ENCODE peak calls at places on chromosome 6, in nine cellular contexts. One of them, this sample, is unnamed.
A peak's percentile ranks its signal among the peaks of the same experiment; 100 is the strongest.

GRCh38 chr6:10837009-10837691 is 1.2 kb downstream of the MAK start:
- DNase-seq in RPMI7951: peak; percentile 29
- DNase-seq in activated naive CD4-positive, alpha-beta T cell treated with anti-CD3 and anti-CD28 coated beads, Interleukin-2, amount 10 ng/mL, durations not matched to agents 7 days and 5 days: no peak
- DNase-seq in ELR: peak; percentile 49
- DNase-seq in Peyer's patch: peak; percentile 52
- DNase-seq in Right ventricle myocardium superior: peak; percentile 61
- DNase-seq in activated CD8-positive, alpha-beta memory T cell treated with anti-CD3 and anti-CD28 coated beads, Interleukin-2, amount 50 U/mL, for 4 hours: no peak
- DNase-seq in mesenchymal stem cell: peak; percentile 40
- DNase-seq in chondrocyte: no peak
- DNase-seq in this sample: no peak

GRCh38 chr6:136464874-136465273 is 85.3 kb downstream of the MAP7 start:
- DNase-seq in RPMI7951: no peak
- DNase-seq in activated naive CD4-positive, alpha-beta T cell treated with anti-CD3 and anti-CD28 coated beads, Interleukin-2, amount 10 ng/mL, durations not matched to agents 7 days and 5 days: no peak
- DNase-seq in ELR: no peak
- DNase-seq in Peyer's patch: no peak
- DNase-seq in Right ventricle myocardium superior: no peak
- DNase-seq in activated CD8-positive, alpha-beta memory T cell treated with anti-CD3 and anti-CD28 coated beads, Interleukin-2, amount 50 U/mL, for 4 hours: no peak
- DNase-seq in mesenchymal stem cell: no peak
- DNase-seq in chondrocyte: no peak
- DNase-seq in this sample: no peak

GRCh38 chr6:139982652-139983051 is 608.2 kb upstream of the CITED2 start:
- DNase-seq in RPMI7951: peak; percentile 81
- DNase-seq in activated naive CD4-positive, alpha-beta T cell treated with anti-CD3 and anti-CD28 coated beads, Interleukin-2, amount 10 ng/mL, durations not matched to agents 7 days and 5 days: no peak
- DNase-seq in ELR: peak; percentile 58
- DNase-seq in Peyer's patch: no peak
- DNase-seq in Right ventricle myocardium superior: no peak
- DNase-seq in activated CD8-positive, alpha-beta memory T cell treated with anti-CD3 and anti-CD28 coated beads, Interleukin-2, amount 50 U/mL, for 4 hours: no peak
- DNase-seq in mesenchymal stem cell: peak; percentile 78
- DNase-seq in chondrocyte: no peak
- DNase-seq in this sample: peak; percentile 84

GRCh38 chr6:11288065-11288464 is 55.6 kb upstream of the NEDD9 start:
- DNase-seq in RPMI7951: no peak
- DNase-seq in activated naive CD4-positive, alpha-beta T cell treated with anti-CD3 and anti-CD28 coated beads, Interleukin-2, amount 10 ng/mL, durations not matched to agents 7 days and 5 days: no peak
- DNase-seq in ELR: no peak
- DNase-seq in Peyer's patch: peak; percentile 87
- DNase-seq in Right ventricle myocardium superior: no peak
- DNase-seq in activated CD8-positive, alpha-beta memory T cell treated with anti-CD3 and anti-CD28 coated beads, Interleukin-2, amount 50 U/mL, for 4 hours: no peak
- DNase-seq in mesenchymal stem cell: no peak
- DNase-seq in chondrocyte: no peak
- DNase-seq in this sample: no peak

GRCh38 chr6:108441141-108441540 is 119.6 kb upstream of the FOXO3 start:
- DNase-seq in RPMI7951: no peak
- DNase-seq in activated naive CD4-positive, alpha-beta T cell treated with anti-CD3 and anti-CD28 coated beads, Interleukin-2, amount 10 ng/mL, durations not matched to agents 7 days and 5 days: no peak
- DNase-seq in ELR: no peak
- DNase-seq in Peyer's patch: no peak
- DNase-seq in Right ventricle myocardium superior: no peak
- DNase-seq in activated CD8-positive, alpha-beta memory T cell treated with anti-CD3 and anti-CD28 coated beads, Interleukin-2, amount 50 U/mL, for 4 hours: no peak
- DNase-seq in mesenchymal stem cell: no peak
- DNase-seq in chondrocyte: no peak
- DNase-seq in this sample: no peak

GRCh38 chr6:156379946-156380707 is 397.1 kb upstream of the ARID1B start:
- DNase-seq in RPMI7951: peak; percentile 69
- DNase-seq in activated naive CD4-positive, alpha-beta T cell treated with anti-CD3 and anti-CD28 coated beads, Interleukin-2, amount 10 ng/mL, durations not matched to agents 7 days and 5 days: no peak
- DNase-seq in ELR: peak; percentile 27
- DNase-seq in Peyer's patch: no peak
- DNase-seq in Right ventricle myocardium superior: no peak
- DNase-seq in activated CD8-positive, alpha-beta memory T cell treated with anti-CD3 and anti-CD28 coated beads, Interleukin-2, amount 50 U/mL, for 4 hours: no peak
- DNase-seq in mesenchymal stem cell: peak; percentile 46
- DNase-seq in chondrocyte: no peak
- DNase-seq in this sample: no peak

GRCh38 chr6:118621799-118622470 is 29.5 kb downstream of the CEP85L start:
- DNase-seq in RPMI7951: no peak
- DNase-seq in activated naive CD4-positive, alpha-beta T cell treated with anti-CD3 and anti-CD28 coated beads, Interleukin-2, amount 10 ng/mL, durations not matched to agents 7 days and 5 days: no peak
- DNase-seq in ELR: no peak
- DNase-seq in Peyer's patch: no peak
- DNase-seq in Right ventricle myocardium superior: no peak
- DNase-seq in activated CD8-positive, alpha-beta memory T cell treated with anti-CD3 and anti-CD28 coated beads, Interleukin-2, amount 50 U/mL, for 4 hours: no peak
- DNase-seq in mesenchymal stem cell: no peak
- DNase-seq in chondrocyte: no peak
- DNase-seq in this sample: no peak

GRCh38 chr6:169905041-169905807 is 153.8 kb downstream of the ERMARD start:
- DNase-seq in RPMI7951: peak; percentile 92
- DNase-seq in activated naive CD4-positive, alpha-beta T cell treated with anti-CD3 and anti-CD28 coated beads, Interleukin-2, amount 10 ng/mL, durations not matched to agents 7 days and 5 days: no peak
- DNase-seq in ELR: peak; percentile 7
- DNase-seq in Peyer's patch: no peak
- DNase-seq in Right ventricle myocardium superior: no peak
- DNase-seq in activated CD8-positive, alpha-beta memory T cell treated with anti-CD3 and anti-CD28 coated beads, Interleukin-2, amount 50 U/mL, for 4 hours: no peak
- DNase-seq in mesenchymal stem cell: peak; percentile 60
- DNase-seq in chondrocyte: no peak
- DNase-seq in this sample: no peak

GRCh38 chr6:98020222-98020621 is 737.2 kb upstream of the MMS22L start:
- DNase-seq in RPMI7951: no peak
- DNase-seq in activated naive CD4-positive, alpha-beta T cell treated with anti-CD3 and anti-CD28 coated beads, Interleukin-2, amount 10 ng/mL, durations not matched to agents 7 days and 5 days: no peak
- DNase-seq in ELR: no peak
- DNase-seq in Peyer's patch: no peak
- DNase-seq in Right ventricle myocardium superior: no peak
- DNase-seq in activated CD8-positive, alpha-beta memory T cell treated with anti-CD3 and anti-CD28 coated beads, Interleukin-2, amount 50 U/mL, for 4 hours: no peak
- DNase-seq in mesenchymal stem cell: no peak
- DNase-seq in chondrocyte: no peak
- DNase-seq in this sample: no peak

GRCh38 chr6:15079288-15079817 is 166.5 kb upstream of the JARID2 start:
- DNase-seq in RPMI7951: no peak
- DNase-seq in activated naive CD4-positive, alpha-beta T cell treated with anti-CD3 and anti-CD28 coated beads, Interleukin-2, amount 10 ng/mL, durations not matched to agents 7 days and 5 days: no peak
- DNase-seq in ELR: no peak
- DNase-seq in Peyer's patch: no peak
- DNase-seq in Right ventricle myocardium superior: no peak
- DNase-seq in activated CD8-positive, alpha-beta memory T cell treated with anti-CD3 and anti-CD28 coated beads, Interleukin-2, amount 50 U/mL, for 4 hours: no peak
- DNase-seq in mesenchymal stem cell: no peak
- DNase-seq in chondrocyte: no peak
- DNase-seq in this sample: no peak

GRCh38 chr6:70375882-70376281 is 37.4 kb upstream of the FAM135A start:
- DNase-seq in RPMI7951: peak; percentile 27
- DNase-seq in activated naive CD4-positive, alpha-beta T cell treated with anti-CD3 and anti-CD28 coated beads, Interleukin-2, amount 10 ng/mL, durations not matched to agents 7 days and 5 days: no peak
- DNase-seq in ELR: peak; percentile 28
- DNase-seq in Peyer's patch: no peak
- DNase-seq in Right ventricle myocardium superior: no peak
- DNase-seq in activated CD8-positive, alpha-beta memory T cell treated with anti-CD3 and anti-CD28 coated beads, Interleukin-2, amount 50 U/mL, for 4 hours: no peak
- DNase-seq in mesenchymal stem cell: no peak
- DNase-seq in chondrocyte: no peak
- DNase-seq in this sample: no peak

GRCh38 chr6:136051140-136051775 is 198.9 kb downstream of the MTFR2 start:
- DNase-seq in RPMI7951: no peak
- DNase-seq in activated naive CD4-positive, alpha-beta T cell treated with anti-CD3 and anti-CD28 coated beads, Interleukin-2, amount 10 ng/mL, durations not matched to agents 7 days and 5 days: peak; percentile 45
- DNase-seq in ELR: peak; percentile 26
- DNase-seq in Peyer's patch: no peak
- DNase-seq in Right ventricle myocardium superior: no peak
- DNase-seq in activated CD8-positive, alpha-beta memory T cell treated with anti-CD3 and anti-CD28 coated beads, Interleukin-2, amount 50 U/mL, for 4 hours: no peak
- DNase-seq in mesenchymal stem cell: peak; percentile 63
- DNase-seq in chondrocyte: no peak
- DNase-seq in this sample: no peak

GRCh38 chr6:41278699-41279405 is 7.6 kb downstream of the TREM1 start:
- DNase-seq in RPMI7951: peak; percentile 58
- DNase-seq in activated naive CD4-positive, alpha-beta T cell treated with anti-CD3 and anti-CD28 coated beads, Interleukin-2, amount 10 ng/mL, durations not matched to agents 7 days and 5 days: peak; percentile 81
- DNase-seq in ELR: peak; percentile 69
- DNase-seq in Peyer's patch: no peak
- DNase-seq in Right ventricle myocardium superior: peak; percentile 52
- DNase-seq in activated CD8-positive, alpha-beta memory T cell treated with anti-CD3 and anti-CD28 coated beads, Interleukin-2, amount 50 U/mL, for 4 hours: peak; percentile 66
- DNase-seq in mesenchymal stem cell: peak; percentile 77
- DNase-seq in chondrocyte: no peak
- DNase-seq in this sample: no peak

GRCh38 chr6:17035994-17036393 is 65.9 kb upstream of the STMND1 start:
- DNase-seq in RPMI7951: no peak
- DNase-seq in activated naive CD4-positive, alpha-beta T cell treated with anti-CD3 and anti-CD28 coated beads, Interleukin-2, amount 10 ng/mL, durations not matched to agents 7 days and 5 days: no peak
- DNase-seq in ELR: no peak
- DNase-seq in Peyer's patch: no peak
- DNase-seq in Right ventricle myocardium superior: no peak
- DNase-seq in activated CD8-positive, alpha-beta memory T cell treated with anti-CD3 and anti-CD28 coated beads, Interleukin-2, amount 50 U/mL, for 4 hours: no peak
- DNase-seq in mesenchymal stem cell: no peak
- DNase-seq in chondrocyte: no peak
- DNase-seq in this sample: no peak

GRCh38 chr6:129276986-129277385 is 394.0 kb downstream of the LAMA2 start:
- DNase-seq in RPMI7951: no peak
- DNase-seq in activated naive CD4-positive, alpha-beta T cell treated with anti-CD3 and anti-CD28 coated beads, Interleukin-2, amount 10 ng/mL, durations not matched to agents 7 days and 5 days: no peak
- DNase-seq in ELR: no peak
- DNase-seq in Peyer's patch: no peak
- DNase-seq in Right ventricle myocardium superior: no peak
- DNase-seq in activated CD8-positive, alpha-beta memory T cell treated with anti-CD3 and anti-CD28 coated beads, Interleukin-2, amount 50 U/mL, for 4 hours: no peak
- DNase-seq in mesenchymal stem cell: no peak
- DNase-seq in chondrocyte: no peak
- DNase-seq in this sample: no peak

GRCh38 chr6:56708810-56709597 is 66.3 kb upstream of the DST start:
- DNase-seq in RPMI7951: peak; percentile 75
- DNase-seq in activated naive CD4-positive, alpha-beta T cell treated with anti-CD3 and anti-CD28 coated beads, Interleukin-2, amount 10 ng/mL, durations not matched to agents 7 days and 5 days: no peak
- DNase-seq in ELR: peak; percentile 92
- DNase-seq in Peyer's patch: no peak
- DNase-seq in Right ventricle myocardium superior: no peak
- DNase-seq in activated CD8-positive, alpha-beta memory T cell treated with anti-CD3 and anti-CD28 coated beads, Interleukin-2, amount 50 U/mL, for 4 hours: no peak
- DNase-seq in mesenchymal stem cell: peak; percentile 75
- DNase-seq in chondrocyte: no peak
- DNase-seq in this sample: no peak

GRCh38 chr6:14520029-14520428 is 402.5 kb downstream of the CD83 start:
- DNase-seq in RPMI7951: peak; percentile 90
- DNase-seq in activated naive CD4-positive, alpha-beta T cell treated with anti-CD3 and anti-CD28 coated beads, Interleukin-2, amount 10 ng/mL, durations not matched to agents 7 days and 5 days: no peak
- DNase-seq in ELR: peak; percentile 65
- DNase-seq in Peyer's patch: no peak
- DNase-seq in Right ventricle myocardium superior: no peak
- DNase-seq in activated CD8-positive, alpha-beta memory T cell treated with anti-CD3 and anti-CD28 coated beads, Interleukin-2, amount 50 U/mL, for 4 hours: no peak
- DNase-seq in mesenchymal stem cell: no peak
- DNase-seq in chondrocyte: no peak
- DNase-seq in this sample: peak; percentile 58

GRCh38 chr6:111171577-111172400 is 84.5 kb downstream of the SLC16A10 start:
- DNase-seq in RPMI7951: no peak
- DNase-seq in activated naive CD4-positive, alpha-beta T cell treated with anti-CD3 and anti-CD28 coated beads, Interleukin-2, amount 10 ng/mL, durations not matched to agents 7 days and 5 days: no peak
- DNase-seq in ELR: no peak
- DNase-seq in Peyer's patch: no peak
- DNase-seq in Right ventricle myocardium superior: no peak
- DNase-seq in activated CD8-positive, alpha-beta memory T cell treated with anti-CD3 and anti-CD28 coated beads, Interleukin-2, amount 50 U/mL, for 4 hours: no peak
- DNase-seq in mesenchymal stem cell: no peak
- DNase-seq in chondrocyte: no peak
- DNase-seq in this sample: no peak

GRCh38 chr6:115796061-115796460 is 264.6 kb downstream of the FRK start:
- DNase-seq in RPMI7951: peak; percentile 92
- DNase-seq in activated naive CD4-positive, alpha-beta T cell treated with anti-CD3 and anti-CD28 coated beads, Interleukin-2, amount 10 ng/mL, durations not matched to agents 7 days and 5 days: no peak
- DNase-seq in ELR: no peak
- DNase-seq in Peyer's patch: no peak
- DNase-seq in Right ventricle myocardium superior: no peak
- DNase-seq in activated CD8-positive, alpha-beta memory T cell treated with anti-CD3 and anti-CD28 coated beads, Interleukin-2, amount 50 U/mL, for 4 hours: no peak
- DNase-seq in mesenchymal stem cell: no peak
- DNase-seq in chondrocyte: no peak
- DNase-seq in this sample: no peak

GRCh38 chr6:3940703-3941102 is 91.5 kb downstream of the FAM50B start:
- DNase-seq in RPMI7951: no peak
- DNase-seq in activated naive CD4-positive, alpha-beta T cell treated with anti-CD3 and anti-CD28 coated beads, Interleukin-2, amount 10 ng/mL, durations not matched to agents 7 days and 5 days: no peak
- DNase-seq in ELR: no peak
- DNase-seq in Peyer's patch: no peak
- DNase-seq in Right ventricle myocardium superior: no peak
- DNase-seq in activated CD8-positive, alpha-beta memory T cell treated with anti-CD3 and anti-CD28 coated beads, Interleukin-2, amount 50 U/mL, for 4 hours: no peak
- DNase-seq in mesenchymal stem cell: no peak
- DNase-seq in chondrocyte: no peak
- DNase-seq in this sample: no peak

This sample was measured in PC-9.